ENCODE peak calls at places on chromosomes 12 and 14, in four cellular contexts. A, J, M and E are unnamed samples.

GRCh38 chr12:119071638-119072231 is 90.4 kb downstream of the SRRM4 start:
- DNase-seq in J (no peak), A (no peak), M (no peak), E (no peak)

GRCh38 chr12:57069522-57069921 is 9.1 kb downstream of the NEMP1 start:
- DNase-seq in A (peak; percentile 49), J (no peak), M (peak; percentile 56), E (no peak)

GRCh38 chr14:22579881-22580280 is 9.1 kb downstream of the DAD1 start:
- DNase-seq in A (no peak), J (no peak), M (no peak), E (no peak)

GRCh38 chr14:58428011-58428807 is 690 bp downstream of the KIAA0586 start:
- DNase-seq in J (peak; percentile 7), M (peak; percentile 38), A (peak; percentile 12), E (no peak)

GRCh38 chr12:402127-402456 is 648 bp downstream of the CCDC77 start:
- DNase-seq in M (peak; percentile 16), J (no peak), A (no peak), E (no peak)

GRCh38 chr14:74572829-74573360 is 39.1 kb downstream of the LTBP2 start:
- DNase-seq in J (no peak), A (no peak), M (no peak), E (peak; percentile 71)

GRCh38 chr12:71581206-71581605 is 82.4 kb downstream of the ZFC3H1 start:
- DNase-seq in M (no peak), A (no peak), J (no peak), E (no peak)

GRCh38 chr12:42129595-42130204 is 15.0 kb downstream of the GXYLT1 start:
- DNase-seq in A (no peak), J (no peak), M (peak; percentile 45), E (no peak)

GRCh38 chr12:96136129-96136528 is 58.0 kb upstream of the ELK3 start:
- DNase-seq in J (no peak), A (no peak), M (no peak), E (no peak)

GRCh38 chr14:69261761-69262331 is 1.9 kb downstream of the GALNT16 start:
- DNase-seq in A (no peak), J (no peak), M (no peak), E (no peak)

GRCh38 chr12:48023386-48023785 is 19.1 kb upstream of the COL2A1 start:
- DNase-seq in M (no peak), J (no peak), A (no peak), E (no peak)

GRCh38 chr12:3438401-3438800 is 52.6 kb upstream of the PRMT8 start:
- DNase-seq in J (no peak), A (no peak), M (no peak), E (no peak)

GRCh38 chr14:74913986-74914573 is 9.0 kb downstream of the RPS6KL1 start:
- DNase-seq in A (no peak), M (peak; percentile 70), J (no peak), E (no peak)

GRCh38 chr14:90578283-90578985 is 181.6 kb downstream of the CALM1 start:
- DNase-seq in A (no peak), M (no peak), J (no peak), E (no peak)

GRCh38 chr12:103468837-103469236 is 26.9 kb downstream of the C12orf42 start:
- DNase-seq in J (no peak), M (no peak), A (no peak), E (no peak)

GRCh38 chr14:28651148-28651547 is 115.4 kb upstream of the FOXG1 start:
- DNase-seq in J (no peak), M (no peak), A (no peak), E (no peak)

GRCh38 chr12:6834873-6835272 is 5.9 kb upstream of the GNB3 start:
- DNase-seq in J (no peak), M (no peak), A (no peak), E (no peak)

GRCh38 chr14:92686763-92687427 is 61.5 kb downstream of the LGMN start:
- DNase-seq in J (no peak), M (peak; percentile 94), A (peak; percentile 73), E (no peak)

GRCh38 chr14:72965249-72965648 is 39.0 kb downstream of the DCAF4 start:
- DNase-seq in M (no peak), A (no peak), J (no peak), E (no peak)

GRCh38 chr12:12282761-12283160 is 15.9 kb upstream of the LRP6 start:
- DNase-seq in A (no peak), J (no peak), M (no peak), E (no peak)

GRCh38 chr12:98424726-98425401 is 90.5 kb upstream of the TMPO start:
- DNase-seq in J (no peak), M (peak; percentile 68), A (peak; percentile 53), E (peak; percentile 76)

GRCh38 chr14:99601301-99601945 is 2.6 kb downstream of the CCDC85C start:
- DNase-seq in A (no peak), M (no peak), J (no peak), E (no peak)

GRCh38 chr12:130729344-130729743 is 13.2 kb upstream of the RIMBP2 start:
- DNase-seq in M (no peak), A (no peak), J (no peak), E (no peak)

GRCh38 chr14:68636597-68636996 is 156.3 kb downstream of the ZFP36L1 start:
- DNase-seq in M (no peak), A (no peak), J (no peak), E (no peak)

GRCh38 chr12:27610380-27610779 is 85.9 kb upstream of the REP15 start:
- DNase-seq in M (no peak), A (no peak), J (no peak), E (no peak)

GRCh38 chr12:79294590-79294989 is 396.2 kb downstream of the PAWR start:
- DNase-seq in M (no peak), A (no peak), J (no peak), E (no peak)

GRCh38 chr12:121797937-121798801 is 4.7 kb upstream of the RHOF start:
- DNase-seq in A (peak; percentile 34), J (peak; percentile 46), M (no peak), E (peak; percentile 81)

GRCh38 chr12:51430196-51430895 is 5.7 kb downstream of the SLC4A8 start:
- DNase-seq in M (no peak), J (peak; percentile 62), A (no peak), E (no peak)